ENCODE peak calls at places on chromosomes 2 and 18, in five cellular contexts. T, S, M, V and N are unnamed samples.

GRCh38 chr2:25521665-25522387 is 151.6 kb downstream of the DTNB start:
- DNase-seq in T (peak), S (peak), M (no peak), V (no peak), N (peak)

GRCh38 chr2:143575340-143575739 is 446.1 kb downstream of the ARHGAP15 start:
- DNase-seq in T (no peak), S (no peak), M (no peak), V (no peak), N (no peak)

GRCh38 chr2:159219394-159219998 is 67.0 kb downstream of the WDSUB1 start:
- DNase-seq in T (no peak), S (no peak), M (no peak), V (no peak), N (no peak)

GRCh38 chr2:33202641-33203345 is 256.0 kb downstream of the LTBP1 start:
- DNase-seq in T (no peak), S (no peak), M (no peak), V (no peak), N (no peak)

GRCh38 chr2:15069149-15069548 is 436.6 kb downstream of the LRATD1 start:
- DNase-seq in T (no peak), S (no peak), M (no peak), V (no peak), N (no peak)

GRCh38 chr2:144628566-144628965 is 108.6 kb upstream of the ZEB2 start:
- DNase-seq in T (no peak), S (no peak), M (no peak), V (no peak), N (no peak)

GRCh38 chr2:71224457-71224856 is 2.4 kb downstream of the PAIP2B start:
- DNase-seq in T (no peak), S (peak), M (no peak), V (no peak), N (no peak)

GRCh38 chr2:169363570-169364150 is 1.3 kb upstream of the LRP2 start:
- DNase-seq in T (no peak), S (no peak), M (peak), V (peak), N (peak)

GRCh38 chr2:230902180-230902899 is 22.7 kb downstream of the GPR55 start:
- DNase-seq in T (peak), S (peak), M (peak), V (peak), N (peak)

GRCh38 chr2:96926791-96927190 is 56.9 kb upstream of the SEMA4C start:
- DNase-seq in T (no peak), S (no peak), M (no peak), V (no peak), N (no peak)

GRCh38 chr2:179437430-179437829 is 172.8 kb upstream of the SESTD1 start:
- DNase-seq in T (no peak), S (no peak), M (no peak), V (no peak), N (no peak)

GRCh38 chr2:227703280-227703732 is 14.5 kb downstream of the SLC19A3 start:
- DNase-seq in T (no peak), S (peak), M (no peak), V (no peak), N (no peak)

GRCh38 chr2:138689705-138690104 is 90.5 kb downstream of the NXPH2 start:
- DNase-seq in T (no peak), S (peak), M (no peak), V (no peak), N (no peak)

GRCh38 chr18:74066018-74066417 is 81.6 kb downstream of the FBXO15 start:
- DNase-seq in T (no peak), S (no peak), M (no peak), V (no peak), N (no peak)

GRCh38 chr18:57931038-57931437 is 113.0 kb upstream of the NEDD4L start:
- DNase-seq in T (no peak), S (no peak), M (no peak), V (no peak), N (no peak)

GRCh38 chr2:49901202-49901865 is 747.0 kb upstream of the FSHR start:
- DNase-seq in T (no peak), S (no peak), M (no peak), V (no peak), N (no peak)

GRCh38 chr18:25349131-25349925 is 2.6 kb downstream of the ZNF521 start:
- DNase-seq in T (no peak), S (no peak), M (peak), V (peak), N (peak)

GRCh38 chr2:65437392-65438135 is 5.2 kb upstream of the SPRED2 start:
- DNase-seq in T (no peak), S (no peak), M (no peak), V (no peak), N (no peak)

GRCh38 chr18:41873730-41874129 is 81.3 kb upstream of the PIK3C3 start:
- DNase-seq in T (no peak), S (no peak), M (no peak), V (no peak), N (no peak)

GRCh38 chr2:56127013-56127772 is 56.6 kb upstream of the CCDC85A start:
- DNase-seq in T (no peak), S (peak), M (no peak), V (no peak), N (no peak)

GRCh38 chr2:230793573-230794359 is 71.0 kb upstream of the ITM2C start:
- DNase-seq in T (peak), S (peak), M (peak), V (no peak), N (peak)

GRCh38 chr2:26847663-26848335 is at the start of gene DPYSL5:
- DNase-seq in T (no peak), S (no peak), M (no peak), V (peak), N (peak)

GRCh38 chr2:216572582-216573578 is 60.3 kb upstream of the IGFBP2 start:
- DNase-seq in T (no peak), S (peak), M (peak), V (no peak), N (no peak)

GRCh38 chr2:178530625-178531142 is 50.4 kb downstream of the PLEKHA3 start:
- DNase-seq in T (no peak), S (no peak), M (no peak), V (no peak), N (peak)

GRCh38 chr2:109351164-109351756 is 222.3 kb downstream of the SH3RF3 start:
- DNase-seq in T (no peak), S (peak), M (peak), V (no peak), N (no peak)

GRCh38 chr2:16700566-16701259 is 35.1 kb upstream of the CYRIA start:
- DNase-seq in T (no peak), S (no peak), M (no peak), V (no peak), N (no peak)

GRCh38 chr2:207219716-207220414 is 54.1 kb upstream of the KLF7 start:
- DNase-seq in T (no peak), S (no peak), M (no peak), V (no peak), N (no peak)

GRCh38 chr2:17416891-17417391 is 101.3 kb downstream of the RAD51AP2 start:
- DNase-seq in T (no peak), S (no peak), M (no peak), V (no peak), N (no peak)

GRCh38 chr2:132766573-132766972 is 96.6 kb upstream of the LYPD1 start:
- DNase-seq in T (no peak), S (no peak), M (no peak), V (no peak), N (no peak)

GRCh38 chr2:168997794-168998193 is 33.3 kb downstream of the ABCB11 start:
- DNase-seq in T (no peak), S (no peak), M (no peak), V (no peak), N (no peak)

GRCh38 chr2:110853516-110853915 is 121.1 kb downstream of the ACOXL start:
- DNase-seq in T (peak), S (peak), M (no peak), V (peak), N (peak)
- TF ChIP-seq CTCF in T (peak), S (peak), M (peak), V (peak), N (peak)

GRCh38 chr2:151637284-151637781 is 96.9 kb downstream of the NEB start:
- DNase-seq in T (peak), S (peak), M (no peak), V (no peak), N (peak)
- TF ChIP-seq CTCF in T (no peak), S (no peak), M (no peak), V (no peak), N (no peak)

GRCh38 chr2:128986026-128986720 is 667.5 kb upstream of the HS6ST1 start:
- DNase-seq in T (no peak), S (peak), M (no peak), V (no peak), N (no peak)
- TF ChIP-seq CTCF in T (no peak), S (no peak), M (no peak), V (no peak), N (no peak)

DNA sequence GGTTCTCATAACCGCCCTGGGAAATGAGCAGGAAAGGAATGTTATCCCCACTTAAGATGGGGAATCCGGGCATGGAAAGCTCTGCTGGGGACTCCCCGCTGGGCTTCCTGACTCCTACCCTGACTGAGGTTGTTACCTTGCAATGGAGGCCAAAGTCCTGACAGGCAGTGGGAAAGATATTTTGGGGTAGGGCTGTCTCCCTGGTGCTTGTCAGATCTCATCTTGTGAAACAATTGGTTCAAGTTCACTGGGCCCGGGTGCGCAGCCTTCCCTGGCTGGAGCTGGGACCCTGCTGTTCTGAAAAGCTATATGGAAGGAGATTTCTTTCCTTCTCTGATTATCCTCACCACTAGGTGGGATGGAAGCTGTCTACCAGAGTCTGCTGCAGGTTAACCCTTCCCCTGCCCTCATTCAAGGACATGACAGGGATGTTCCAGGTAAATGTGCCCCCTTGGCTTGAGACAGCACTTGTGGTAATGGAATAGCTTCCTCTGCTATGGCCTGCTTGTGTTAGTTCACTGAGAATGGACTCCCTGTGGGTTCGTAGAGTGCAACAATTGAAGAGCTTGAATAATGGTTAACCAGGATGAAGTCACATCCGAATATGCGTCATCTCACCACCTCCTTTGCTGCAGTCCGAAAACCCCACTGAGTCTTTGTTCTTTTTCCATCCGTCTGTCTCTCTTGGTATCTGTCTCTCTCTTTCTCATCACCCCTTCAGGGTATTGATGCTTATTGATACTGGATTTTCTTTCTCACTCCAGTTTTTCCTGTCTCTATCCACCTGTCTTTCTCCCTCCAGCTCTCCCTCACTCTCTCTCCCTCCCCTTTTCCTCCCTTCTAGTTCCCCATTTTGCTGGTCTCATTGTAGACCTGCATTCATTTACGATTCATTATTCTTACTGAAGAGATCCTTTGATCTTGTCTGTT is 67.8 kb upstream of the EPAS1 start:
- DNase-seq in T (no peak), S (no peak), M (no peak), V (no peak), N (peak)
- TF ChIP-seq CTCF in T (no peak), S (no peak), M (no peak), V (no peak), N (no peak)

DNA sequence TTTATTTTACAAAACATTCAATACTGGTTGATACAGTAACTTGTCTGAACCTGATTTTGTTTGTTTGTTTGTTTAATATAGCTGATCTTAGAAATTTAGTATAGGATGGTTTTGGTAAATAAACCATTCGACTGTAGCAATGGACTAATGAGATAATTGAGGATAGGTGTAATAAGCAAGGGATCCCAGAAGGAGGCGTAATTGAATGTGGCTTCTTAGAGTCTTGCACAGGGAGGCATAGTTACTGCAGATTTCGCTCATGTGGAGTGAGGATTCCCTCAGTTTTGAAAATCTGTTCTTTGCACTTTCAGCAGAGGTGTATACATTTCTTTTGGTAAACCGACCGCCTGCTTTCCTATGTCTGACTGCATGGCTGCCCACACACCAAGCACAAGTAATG is 709.6 kb downstream of the SOCS6 start:
- DNase-seq in T (no peak), S (no peak), M (no peak), V (no peak), N (no peak)
- TF ChIP-seq CTCF in T (no peak), S (no peak), M (no peak), V (peak), N (no peak)

GRCh38 chr18:59272971-59273935 is at the start of gene RAX:
- DNase-seq in T (no peak), S (peak), M (no peak), V (peak), N (peak)
- TF ChIP-seq CTCF in T (no peak), S (no peak), M (no peak), V (peak), N (peak)

GRCh38 chr18:78836838-78837237 is 142.8 kb upstream of the SALL3 start:
- DNase-seq in T (no peak), S (no peak), M (no peak), V (no peak), N (no peak)
- TF ChIP-seq CTCF in T (no peak), S (no peak), M (no peak), V (no peak), N (no peak)

GRCh38 chr2:165558832-165559231 is 89.3 kb downstream of the CSRNP3 start:
- DNase-seq in T (no peak), S (no peak), M (no peak), V (no peak), N (no peak)
- TF ChIP-seq CTCF in T (no peak), S (no peak), M (no peak), V (no peak), N (no peak)

GRCh38 chr2:237510502-237511217 is 23.6 kb downstream of the MLPH start:
- DNase-seq in T (no peak), S (no peak), M (no peak), V (no peak), N (no peak)

GRCh38 chr2:237509151-237509550 is 22.1 kb downstream of the MLPH start:
- DNase-seq in T (no peak), S (no peak), M (no peak), V (no peak), N (no peak)

GRCh38 chr2:237508361-237508760 is 21.3 kb downstream of the MLPH start:
- DNase-seq in T (no peak), S (no peak), M (no peak), V (no peak), N (no peak)

GRCh38 chr2:237511421-237511820 is 24.4 kb downstream of the MLPH start:
- DNase-seq in T (no peak), S (no peak), M (no peak), V (no peak), N (no peak)

DNA sequence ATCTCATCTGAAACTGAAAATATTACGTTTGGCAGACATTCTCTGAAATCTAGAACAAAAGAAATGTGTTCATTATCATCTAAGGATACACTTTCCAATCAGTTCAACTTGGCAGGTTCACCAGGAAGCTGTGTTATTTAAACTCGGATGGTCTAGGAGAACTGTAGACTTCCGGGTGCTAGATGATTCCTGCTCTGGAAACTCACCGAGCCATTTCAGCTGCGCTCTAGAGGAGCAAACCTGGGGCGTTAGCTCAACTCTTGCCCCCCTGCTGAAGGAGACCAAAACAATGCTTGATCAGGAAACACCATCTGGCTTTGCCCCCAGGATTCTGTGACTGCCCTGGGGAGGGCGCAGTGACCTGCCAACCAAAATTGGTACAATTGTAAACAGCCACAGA is 22.9 kb downstream of the MLPH start:
- DNase-seq in T (no peak), S (peak), M (no peak), V (no peak), N (no peak)
- TF ChIP-seq CTCF in T (no peak), S (no peak), M (no peak), V (no peak), N (no peak)